ENCODE peak calls at places on chromosome 14, in four cellular contexts. T is fibroblast of mammary gland, O is neural crest cell, N is esophagus squamous epithelium. L is an unnamed sample.

GRCh38 chr14:105210266-105211025 is 29.3 kb upstream of the NUDT14 start:
- DNase-seq in O (no peak), T (no peak), N (no peak), L (no peak)

GRCh38 chr14:71773900-71774481 is 158.2 kb upstream of the RGS6 start:
- DNase-seq in T (no peak), O (no peak), N (no peak), L (no peak)

GRCh38 chr14:100246809-100247428 is 8.0 kb downstream of the YY1 start:
- DNase-seq in N (no peak), O (no peak), T (peak; percentile 60), L (peak; percentile 53)

GRCh38 chr14:35122696-35123387 is 490 bp downstream of the PRORP start:
- DNase-seq in O (no peak), T (peak; percentile 56), N (no peak), L (peak; percentile 10)

GRCh38 chr14:60067911-60068310 is 23.8 kb upstream of the PCNX4 start:
- DNase-seq in O (no peak), T (no peak), N (no peak), L (no peak)

GRCh38 chr14:24609667-24610344 is at the start of gene GZMH:
- DNase-seq in O (no peak), T (no peak), N (no peak), L (no peak)

GRCh38 chr14:74988131-74988530 is 14.6 kb upstream of the EIF2B2 start:
- DNase-seq in O (no peak), T (peak; percentile 28), N (no peak), L (peak; percentile 77)

GRCh38 chr14:36605506-36605857 is 23.1 kb upstream of the NKX2-8 start:
- DNase-seq in N (no peak), T (no peak), O (no peak), L (no peak)

GRCh38 chr14:23079716-23080115 is 15.2 kb downstream of the ACIN1 start:
- DNase-seq in O (no peak), N (no peak), T (peak; percentile 68), L (peak; percentile 63)

GRCh38 chr14:39025810-39026627 is 77.0 kb downstream of the SEC23A start:
- DNase-seq in T (no peak), O (no peak), N (no peak), L (no peak)

GRCh38 chr14:54040851-54041250 is 84.2 kb upstream of the BMP4 start:
- DNase-seq in N (no peak), O (no peak), T (peak; percentile 2), L (no peak)

GRCh38 chr14:97177016-97177415 is 379.8 kb downstream of the VRK1 start:
- DNase-seq in T (peak; percentile 16), N (no peak), O (no peak), L (no peak)

GRCh38 chr14:24367506-24368214 is at the start of gene NFATC4:
- DNase-seq in T (peak; percentile 96), N (no peak), O (peak; percentile 57), L (peak; percentile 87)

GRCh38 chr14:22837750-22838538 is 1.6 kb downstream of the MMP14 start:
- DNase-seq in N (no peak), T (peak; percentile 63), O (no peak), L (peak; percentile 42)

GRCh38 chr14:30573203-30573814 is 14.4 kb downstream of the G2E3 start:
- DNase-seq in T (peak; percentile 77), N (no peak), O (no peak), L (peak; percentile 39)

GRCh38 chr14:59225281-59225680 is 36.8 kb downstream of the DAAM1 start:
- DNase-seq in T (no peak), O (no peak), N (no peak), L (no peak)

GRCh38 chr14:80906946-80907345 is 34.6 kb downstream of the CEP128 start:
- DNase-seq in N (no peak), O (no peak), T (peak; percentile 77), L (peak; percentile 13)

GRCh38 chr14:43540948-43541347 is 966.1 kb downstream of the FSCB start:
- DNase-seq in O (no peak), T (no peak), N (no peak), L (no peak)

GRCh38 chr14:96802963-96803362 is 5.8 kb downstream of the VRK1 start:
- DNase-seq in T (no peak), N (no peak), O (no peak), L (no peak)

GRCh38 chr14:86196476-86196875 is 666.5 kb downstream of the FLRT2 start:
- DNase-seq in O (no peak), N (no peak), T (no peak), L (no peak)

GRCh38 chr14:56826214-56826613 is 15.9 kb upstream of the OTX2 start:
- DNase-seq in N (no peak), O (no peak), T (no peak), L (no peak)

GRCh38 chr14:88044782-88045446 is 40.0 kb downstream of the GPR65 start:
- DNase-seq in O (no peak), N (no peak), T (no peak), L (no peak)

GRCh38 chr14:99946652-99947489 is 118.4 kb upstream of the EVL start:
- DNase-seq in N (no peak), O (peak; percentile 62), T (no peak), L (no peak)

GRCh38 chr14:60724080-60724618 is at the start of gene SIX4:
- DNase-seq in O (peak; percentile 47), N (no peak), T (peak; percentile 82), L (peak; percentile 77)

GRCh38 chr14:20477211-20477876 is 8.1 kb downstream of the PNP start:
- DNase-seq in T (no peak), O (no peak), N (no peak), L (peak; percentile 75)

GRCh38 chr14:95394981-95395737 is 75.5 kb upstream of the CLMN start:
- DNase-seq in T (peak; percentile 85), N (no peak), O (no peak), L (no peak)

GRCh38 chr14:88129306-88130056 is 124.5 kb downstream of the GPR65 start:
- DNase-seq in O (no peak), T (peak; percentile 97), N (no peak), L (peak; percentile 27)

GRCh38 chr14:104998801-104999200 is 13.2 kb downstream of the CLBA1 start:
- DNase-seq in N (no peak), O (no peak), T (no peak), L (no peak)

GRCh38 chr14:61281186-61281676 is at the start of gene TMEM30B:
- DNase-seq in N (no peak), O (no peak), T (no peak), L (no peak)

GRCh38 chr14:71060274-71060673 is 153.0 kb downstream of the PCNX1 start:
- DNase-seq in T (no peak), O (no peak), N (no peak), L (peak; percentile 2)

GRCh38 chr14:56102901-56103409 is 15.3 kb upstream of the PELI2 start:
- DNase-seq in O (no peak), N (no peak), T (no peak), L (no peak)

DNA sequence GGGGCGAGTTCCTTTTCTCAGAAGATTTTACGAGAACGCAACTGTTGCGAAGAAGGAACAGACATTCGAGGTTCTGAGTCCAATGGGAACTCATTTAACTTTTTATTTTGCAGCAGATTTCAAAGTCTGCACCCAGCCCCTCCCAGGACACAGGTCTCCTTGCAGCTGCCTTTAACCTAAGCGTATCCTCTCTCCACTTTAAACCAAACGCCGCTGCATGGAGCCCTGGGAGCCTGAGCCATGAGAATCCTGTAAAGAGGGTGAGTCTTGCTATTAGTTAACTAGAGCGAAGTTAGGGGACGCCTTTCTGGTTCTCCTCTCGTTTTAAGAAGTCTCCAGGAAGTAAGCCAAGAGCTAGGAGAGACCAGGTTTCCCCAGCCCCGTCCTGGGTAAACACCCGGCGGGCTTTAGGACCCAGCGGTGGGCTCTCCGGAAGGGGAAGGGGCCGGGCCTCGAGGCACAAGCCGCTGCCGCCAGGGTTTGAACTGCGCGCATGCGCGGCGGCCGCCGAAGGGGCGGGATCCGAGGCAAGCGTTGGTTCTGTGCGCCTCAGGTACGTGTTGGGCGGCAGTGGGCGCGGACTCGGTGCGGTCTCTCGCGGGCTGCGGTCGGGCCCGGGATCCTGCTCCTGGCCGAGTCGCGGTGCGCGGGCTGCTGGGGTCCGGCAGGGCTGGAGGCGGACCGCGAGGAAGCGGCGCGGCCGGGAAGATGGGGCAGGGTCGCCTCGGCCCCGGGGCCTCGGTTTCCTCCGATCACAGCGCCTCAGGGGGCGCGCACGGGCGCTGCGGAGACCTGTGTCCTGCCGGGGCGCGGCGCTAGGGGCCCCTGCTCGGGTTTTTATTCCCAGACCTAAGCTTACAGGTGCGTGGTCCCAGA is at the start of gene TDP1:
- DNase-seq in T (peak; percentile 90), O (peak; percentile 92), N (peak; percentile 67), L (peak; percentile 93)
- TF ChIP-seq CTCF in T (no peak), O (peak; percentile 27), N (no peak), L (no peak)

GRCh38 chr14:76876076-76876475 is 49.9 kb downstream of the LRRC74A start:
- DNase-seq in T (peak; percentile 72), O (peak; percentile 72), N (no peak), L (peak; percentile 61)
- TF ChIP-seq CTCF in T (peak; percentile 98), O (peak; percentile 98), N (peak; percentile 96), L (peak; percentile 95)

DNA sequence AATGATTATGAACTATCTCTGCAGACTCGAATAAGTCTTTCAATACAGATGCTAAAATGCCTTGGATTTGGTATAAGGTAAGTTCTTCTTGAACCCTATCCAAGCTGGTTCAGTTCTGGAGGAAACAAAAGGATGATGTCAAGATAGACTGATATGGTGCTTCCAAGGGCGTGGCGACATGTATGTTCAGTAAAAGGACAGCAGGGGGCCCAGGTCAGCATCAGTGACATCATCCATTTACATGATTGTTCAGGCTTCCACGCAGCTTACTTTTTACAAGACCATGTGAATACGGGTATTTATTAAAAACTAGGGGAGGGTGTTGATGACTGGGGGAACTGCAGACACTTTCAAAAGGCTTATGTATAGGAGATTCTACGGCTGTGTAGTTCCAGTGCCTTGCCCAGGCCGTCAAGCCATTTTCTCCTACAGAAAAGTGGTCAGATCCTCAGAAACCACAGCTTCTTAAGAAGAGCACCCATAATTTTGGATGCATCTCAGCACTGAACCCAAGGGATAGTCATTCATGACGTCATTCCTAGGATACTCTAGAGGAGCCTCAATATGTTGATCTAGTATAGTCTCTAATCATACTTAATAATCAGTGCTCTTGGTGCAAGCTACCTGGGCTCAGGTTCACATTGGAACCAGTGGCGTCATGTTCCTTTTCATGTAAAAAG is 527.7 kb downstream of the FUT8 start:
- DNase-seq in N (no peak), O (peak; percentile 14), T (no peak), L (no peak)
- TF ChIP-seq CTCF in N (peak; percentile 22), O (peak; percentile 56), T (peak; percentile 29), L (peak; percentile 50)

DNA sequence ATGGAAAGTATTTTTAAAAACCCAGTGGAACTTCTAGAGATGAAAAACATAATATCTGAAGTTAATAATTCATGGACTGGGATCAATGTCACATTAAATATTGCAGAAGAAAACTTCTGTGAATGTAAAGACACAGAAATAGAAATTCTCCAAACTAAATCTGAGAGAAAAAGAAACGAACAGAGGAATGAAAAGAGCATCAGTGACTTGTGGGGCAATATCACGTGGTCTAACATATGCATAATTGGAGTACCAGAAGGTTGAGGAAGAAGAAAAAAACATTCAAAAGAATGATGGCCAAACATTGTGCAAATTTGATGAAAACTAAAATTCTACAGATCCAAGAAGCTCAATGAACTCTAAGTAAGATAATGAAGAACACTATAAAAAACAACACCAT is 130.8 kb downstream of the EFCAB11 start:
- DNase-seq in O (no peak), N (no peak), T (no peak), L (no peak)
- TF ChIP-seq CTCF in O (no peak), N (no peak), T (no peak), L (no peak)

GRCh38 chr14:69768873-69769272 is 1.9 kb downstream of the SRSF5 start:
- DNase-seq in O (no peak), T (peak; percentile 38), N (no peak), L (no peak)
- TF ChIP-seq CTCF in O (no peak), T (no peak), N (no peak), L (no peak)

GRCh38 chr14:51653096-51653814 is 1.5 kb downstream of the FRMD6 start:
- DNase-seq in T (peak; percentile 77), O (no peak), N (no peak), L (peak; percentile 61)
- TF ChIP-seq CTCF in T (peak; percentile 52), O (peak; percentile 54), N (peak; percentile 55), L (peak; percentile 61)